ENCODE peak calls at places on chromosome 1, in seven cellular contexts. R is epithelial cell of esophagus, F is dorsolateral prefrontal cortex, Q is OCI-LY7, T is lower leg skin, D is lung, C is A673. Z is an unnamed sample.

GRCh38 chr1:208497866-208498541 is 253.8 kb upstream of the PLXNA2 start:
- DNase-seq in R (peak; percentile 18), F (no peak), Q (no peak), T (no peak), D (no peak), C (no peak), Z (no peak)

GRCh38 chr1:201153474-201154388 is 543 bp downstream of the TMEM9 start:
- DNase-seq in R (no peak), F (no peak), Q (peak; percentile 20), T (peak; percentile 23), D (peak; percentile 37), C (no peak), Z (peak; percentile 42)

GRCh38 chr1:7538849-7539771 is 232.0 kb upstream of the VAMP3 start:
- DNase-seq in R (no peak), F (no peak), Q (no peak), T (no peak), D (no peak), C (peak; percentile 37), Z (no peak)

GRCh38 chr1:169340882-169341281 is 26.7 kb downstream of the NME7 start:
- DNase-seq in R (no peak), F (no peak), Q (no peak), T (no peak), D (no peak), C (no peak), Z (no peak)

GRCh38 chr1:244112646-244113045 is 61.6 kb downstream of the ZBTB18 start:
- DNase-seq in R (no peak), F (no peak), Q (no peak), T (no peak), D (no peak), C (no peak), Z (no peak)

GRCh38 chr1:205392650-205393049 is 29.2 kb downstream of the LEMD1 start:
- DNase-seq in R (no peak), F (no peak), Q (no peak), T (no peak), D (no peak), C (no peak), Z (no peak)

GRCh38 chr1:64038965-64039926 is 164.2 kb upstream of the UBE2U start:
- DNase-seq in R (peak; percentile 98), F (no peak), Q (no peak), T (peak; percentile 86), D (peak; percentile 57), C (peak; percentile 11), Z (peak; percentile 76)

GRCh38 chr1:36092166-36092797 is 3.6 kb downstream of the ADPRS start:
- DNase-seq in R (no peak), F (no peak), Q (no peak), T (no peak), D (no peak), C (no peak), Z (no peak)

GRCh38 chr1:202376247-202376646 is 27.7 kb downstream of the PPP1R12B start:
- DNase-seq in R (no peak), F (no peak), Q (no peak), T (no peak), D (no peak), C (no peak), Z (no peak)

GRCh38 chr1:224773646-224774045 is 155.8 kb upstream of the DNAH14 start:
- DNase-seq in R (no peak), F (no peak), Q (no peak), T (no peak), D (no peak), C (no peak), Z (no peak)

GRCh38 chr1:116167625-116168276 is 56.6 kb downstream of the MAB21L3 start:
- DNase-seq in R (peak; percentile 28), F (no peak), Q (no peak), T (no peak), D (no peak), C (no peak), Z (no peak)

GRCh38 chr1:20009212-20009611 is 29.8 kb upstream of the PLA2G2A start:
- DNase-seq in R (no peak), F (no peak), Q (no peak), T (no peak), D (no peak), C (no peak), Z (no peak)

GRCh38 chr1:84888753-84889152 is 4.3 kb downstream of the LPAR3 start:
- DNase-seq in R (peak; percentile 94), F (no peak), Q (no peak), T (no peak), D (no peak), C (no peak), Z (no peak)

GRCh38 chr1:200990114-200990513 is 33.4 kb downstream of the KIF21B start:
- DNase-seq in R (no peak), F (no peak), Q (no peak), T (no peak), D (no peak), C (no peak), Z (no peak)

DNA sequence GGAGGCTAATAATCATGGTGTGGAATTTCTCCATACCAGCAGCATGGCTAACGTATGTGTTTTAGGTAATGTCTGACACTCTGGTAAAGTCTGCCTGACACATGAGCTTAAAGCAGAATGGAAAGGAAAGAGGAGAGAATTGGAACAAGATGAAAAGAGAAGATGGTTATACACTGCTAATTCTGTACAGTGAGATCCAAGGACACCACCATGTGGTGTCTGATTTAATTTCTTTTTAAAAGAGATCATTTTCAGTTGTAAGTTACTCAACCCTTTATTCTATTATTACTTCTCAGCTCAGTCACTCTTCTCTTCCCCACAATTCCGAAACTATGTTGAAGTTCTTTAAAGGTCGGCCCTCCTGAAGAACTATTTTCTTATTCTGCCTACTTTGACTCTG is 15.6 kb downstream of the PRKAB2 start:
- DNase-seq in R (no peak), F (no peak), Q (no peak), T (no peak), D (no peak), C (no peak), Z (no peak)
- TF ChIP-seq CTCF in R (no peak), F (no peak), Q (peak; percentile 17), T (no peak), D (no peak), C (peak; percentile 9), Z (no peak)

GRCh38 chr1:218284377-218284916 is 646 bp upstream of the RRP15 start:
- DNase-seq in R (peak; percentile 23), F (no peak), Q (no peak), T (peak; percentile 16), D (no peak), C (no peak), Z (no peak)

GRCh38 chr1:218275823-218276222 is 9.3 kb upstream of the RRP15 start:
- DNase-seq in R (no peak), F (no peak), Q (no peak), T (no peak), D (no peak), C (no peak), Z (no peak)

GRCh38 chr1:218284917-218285635 is at the start of gene RRP15:
- DNase-seq in R (peak; percentile 92), F (peak; percentile 81), Q (peak; percentile 91), T (peak; percentile 84), D (peak; percentile 91), C (peak; percentile 93), Z (peak; percentile 89)

DNA sequence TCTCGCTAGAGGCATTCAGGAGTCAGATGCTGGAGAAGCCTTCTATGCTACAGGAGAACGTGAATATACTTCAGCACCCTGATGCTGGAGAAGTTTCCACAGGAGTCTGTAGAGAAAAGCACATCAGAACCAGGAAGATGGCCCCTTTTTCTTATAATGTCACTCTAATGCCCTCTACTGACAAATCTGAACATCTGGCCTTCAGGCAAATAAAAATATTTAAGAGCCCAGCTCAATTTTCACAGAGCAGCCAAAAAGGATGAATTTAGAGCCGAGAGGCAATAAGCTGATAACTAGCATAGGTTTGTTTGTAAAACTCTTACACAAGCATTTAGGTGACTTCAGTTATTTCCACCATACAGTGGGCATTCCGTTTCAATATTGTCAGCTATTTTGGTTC is 3.8 kb upstream of the RRP15 start:
- DNase-seq in R (no peak), F (no peak), Q (peak; percentile 18), T (no peak), D (no peak), C (peak; percentile 25), Z (no peak)
- TF ChIP-seq CTCF in R (no peak), F (no peak), Q (peak; percentile 62), T (no peak), D (no peak), C (no peak), Z (no peak)

DNA sequence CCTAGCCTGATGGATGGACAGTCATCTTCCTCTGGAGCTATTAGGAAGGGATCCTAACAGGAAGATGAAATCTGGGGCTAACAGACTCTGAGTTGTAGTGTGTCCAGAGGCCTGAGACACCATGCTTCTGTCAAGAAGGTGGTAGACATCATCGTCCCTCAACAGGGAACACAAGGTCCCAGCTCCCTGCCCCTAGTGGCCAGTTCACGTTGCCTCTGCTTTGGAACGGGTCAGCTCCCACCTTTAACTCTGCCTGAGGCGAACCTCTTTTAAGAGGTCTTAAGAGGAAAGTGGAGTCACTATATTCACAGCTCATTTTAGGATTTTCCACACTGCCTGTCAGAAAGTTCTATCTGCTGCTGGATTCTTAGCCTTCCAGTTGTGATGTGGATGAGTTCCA is 28.3 kb downstream of the LRRC71 start:
- DNase-seq in R (no peak), F (no peak), Q (no peak), T (no peak), D (no peak), C (no peak), Z (no peak)
- TF ChIP-seq CTCF in R (no peak), F (no peak), Q (peak; percentile 49), T (no peak), D (no peak), C (peak; percentile 31), Z (no peak)

GRCh38 chr1:182770193-182770592 is 19.4 kb upstream of the NPL start:
- DNase-seq in R (no peak), F (no peak), Q (no peak), T (no peak), D (no peak), C (no peak), Z (no peak)

GRCh38 chr1:182768973-182769372 is 20.6 kb upstream of the NPL start:
- DNase-seq in R (peak; percentile 61), F (no peak), Q (no peak), T (no peak), D (no peak), C (peak; percentile 31), Z (no peak)

GRCh38 chr1:182766050-182766449 is 23.5 kb upstream of the NPL start:
- DNase-seq in R (no peak), F (no peak), Q (no peak), T (no peak), D (no peak), C (no peak), Z (no peak)

GRCh38 chr1:182766881-182767645 is 22.5 kb upstream of the NPL start:
- DNase-seq in R (peak; percentile 33), F (no peak), Q (no peak), T (no peak), D (no peak), C (no peak), Z (no peak)

DNA sequence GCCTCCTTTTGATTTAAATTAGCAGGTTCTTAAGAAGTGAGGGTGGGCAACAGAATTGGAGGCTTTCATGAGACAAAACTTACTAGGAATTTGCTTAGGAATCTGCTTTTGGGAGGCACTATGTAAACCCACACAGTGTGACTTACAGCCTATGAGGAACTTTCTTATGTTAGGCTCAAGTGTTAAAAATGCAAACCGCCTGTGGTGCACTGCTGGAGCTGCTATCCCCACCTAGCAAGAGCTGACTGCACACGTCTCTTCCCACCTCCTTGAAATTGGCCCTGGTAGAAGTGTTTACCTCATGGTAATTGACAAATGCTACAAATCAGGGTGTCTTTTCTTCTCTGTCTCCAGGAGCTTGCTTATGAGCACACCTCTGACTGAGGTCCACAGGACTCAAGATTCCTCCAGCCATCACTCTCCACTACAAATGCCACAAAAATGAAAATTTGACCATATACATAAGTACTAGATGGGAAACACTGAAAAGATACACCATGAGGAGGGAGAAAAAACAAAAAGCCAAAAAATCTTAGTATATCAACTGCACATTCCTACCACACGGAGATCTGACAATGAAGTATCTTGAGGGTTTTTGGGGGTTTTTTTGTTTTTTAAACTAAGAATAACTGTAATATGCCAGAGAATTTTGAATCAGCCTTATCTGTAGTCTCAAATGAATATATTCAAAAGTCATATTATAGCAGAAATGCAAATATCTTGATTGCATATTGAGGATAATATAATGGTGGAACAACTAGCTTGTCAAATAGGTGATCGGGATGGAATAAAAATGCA is 18.2 kb upstream of the NPL start:
- DNase-seq in R (no peak), F (no peak), Q (no peak), T (no peak), D (no peak), C (no peak), Z (no peak)
- TF ChIP-seq CTCF in R (peak; percentile 12), F (no peak), Q (no peak), T (no peak), D (no peak), C (no peak), Z (peak; percentile 53)

Z was measured in mesothelial cell of epicardium.